ENCODE peak calls at places on chromosome 7, in nine cellular contexts. D is epithelial cell of esophagus, K is right lobe of liver, Z is GM19239, X is neural crest cell, S is COR-L47, M is brain microvascular endothelial cell, J is RPMI7951, V is SK-N-SH. B is an unnamed sample.
A peak's percentile ranks its signal among the peaks of the same experiment; 100 is the strongest.

GRCh38 chr7:22726849-22727792 is at the start of gene IL6:
- DNase-seq in M (peak; percentile 94), K (peak; percentile 71), S (peak; percentile 84), V (peak; percentile 65), D (peak; percentile 81), X (peak; percentile 14), Z (no peak), J (peak; percentile 96), B (peak; percentile 23)

GRCh38 chr7:142754681-142755575 is 5.7 kb downstream of the PRSS1 start:
- DNase-seq in X (no peak), J (peak; percentile 79), Z (no peak), D (no peak), S (no peak), V (no peak), M (no peak), K (no peak), B (no peak)

GRCh38 chr7:122846591-122846990 is 39.7 kb downstream of the CADPS2 start:
- DNase-seq in Z (no peak), S (no peak), X (no peak), J (no peak), K (no peak), D (no peak), V (no peak), M (no peak), B (no peak)

GRCh38 chr7:74236284-74236683 is 17.9 kb downstream of the RFC2 start:
- DNase-seq in V (no peak), S (no peak), K (no peak), D (no peak), J (no peak), X (no peak), M (no peak), Z (no peak), B (no peak)

GRCh38 chr7:388461-388960 is 98.5 kb downstream of the FOXL3 start:
- DNase-seq in Z (no peak), D (no peak), X (no peak), M (no peak), J (no peak), K (peak; percentile 11), V (no peak), S (no peak), B (no peak)

GRCh38 chr7:8389898-8390642 is 43.3 kb upstream of the NXPH1 start:
- DNase-seq in D (peak; percentile 7), S (no peak), M (no peak), Z (no peak), V (no peak), K (no peak), X (peak; percentile 46), J (peak; percentile 1), B (no peak)

GRCh38 chr7:132516042-132516840 is 60.0 kb downstream of the PLXNA4 start:
- DNase-seq in X (no peak), J (peak; percentile 75), M (peak; percentile 5), V (no peak), S (no peak), K (no peak), Z (no peak), D (no peak), B (no peak)

GRCh38 chr7:36925207-36925606 is 200.9 kb upstream of the AOAH start:
- DNase-seq in D (no peak), M (no peak), S (no peak), X (no peak), V (peak; percentile 44), Z (no peak), K (no peak), J (no peak), B (no peak)

GRCh38 chr7:30225863-30226361 is 58.5 kb upstream of the ZNRF2 start:
- DNase-seq in D (peak; percentile 97), J (peak; percentile 89), Z (no peak), S (peak; percentile 24), K (peak; percentile 49), M (peak; percentile 12), X (no peak), V (peak; percentile 32), B (peak; percentile 10)

GRCh38 chr7:87170828-87171227 is 18.6 kb downstream of the DMTF1 start:
- DNase-seq in J (no peak), M (no peak), X (no peak), D (no peak), K (no peak), Z (no peak), V (no peak), S (no peak), B (no peak)

GRCh38 chr7:72405389-72405788 is 6.7 kb downstream of the CALN1 start:
- DNase-seq in M (no peak), J (peak; percentile 4), X (no peak), K (peak; percentile 24), D (peak; percentile 9), Z (no peak), S (no peak), V (no peak), B (peak; percentile 4)

GRCh38 chr7:123674399-123675091 is 18.9 kb downstream of the LMOD2 start:
- DNase-seq in X (no peak), Z (no peak), K (no peak), S (no peak), J (no peak), V (no peak), D (peak; percentile 90), M (no peak), B (no peak)

GRCh38 chr7:139635521-139636240 is 112.2 kb downstream of the CLEC2L start:
- DNase-seq in D (no peak), M (no peak), S (no peak), V (no peak), Z (no peak), X (no peak), J (no peak), K (no peak), B (peak; percentile 71)

GRCh38 chr7:128832880-128833147 is 2.6 kb downstream of the FLNC start:
- DNase-seq in Z (no peak), J (no peak), K (no peak), X (no peak), S (no peak), D (no peak), V (no peak), M (no peak), B (no peak)

GRCh38 chr7:85554294-85554877 is 367.5 kb upstream of the SEMA3D start:
- DNase-seq in K (no peak), X (peak; percentile 2), D (peak; percentile 70), J (peak; percentile 48), S (peak; percentile 49), Z (no peak), V (peak; percentile 19), M (peak; percentile 73), B (no peak)

GRCh38 chr7:114864278-114864677 is 57.6 kb upstream of the MDFIC start:
- DNase-seq in Z (no peak), D (peak; percentile 37), M (no peak), S (no peak), J (peak; percentile 25), K (no peak), V (no peak), X (no peak), B (no peak)

GRCh38 chr7:78912781-78913180 is 540.7 kb downstream of the MAGI2 start:
- DNase-seq in X (no peak), V (no peak), D (peak; percentile 1), J (no peak), M (peak; percentile 18), K (no peak), S (no peak), Z (no peak), B (no peak)

GRCh38 chr7:74355091-74355490 is 65.9 kb downstream of the CLIP2 start:
- DNase-seq in K (peak; percentile 37), J (peak; percentile 93), Z (no peak), V (no peak), S (no peak), X (no peak), M (peak; percentile 94), D (peak; percentile 86), B (no peak)

GRCh38 chr7:94621120-94621519 is 34.8 kb downstream of the SGCE start:
- DNase-seq in J (no peak), S (no peak), V (no peak), Z (no peak), X (no peak), M (no peak), D (no peak), K (no peak), B (no peak)

GRCh38 chr7:27767374-27767773 is 27.4 kb downstream of the TAX1BP1 start:
- DNase-seq in J (no peak), S (no peak), M (peak; percentile 29), V (no peak), D (no peak), K (no peak), X (no peak), Z (no peak), B (no peak)

GRCh38 chr7:121313793-121314676 is 14.8 kb upstream of the WNT16 start:
- DNase-seq in J (peak; percentile 86), S (peak; percentile 43), V (no peak), M (no peak), X (no peak), D (no peak), K (no peak), Z (no peak), B (no peak)

GRCh38 chr7:156612930-156613329 is 27.6 kb upstream of the RNF32 start:
- DNase-seq in D (no peak), Z (no peak), V (no peak), M (no peak), X (no peak), S (no peak), J (no peak), K (no peak), B (peak; percentile 80)

GRCh38 chr7:157139142-157140117 is 704 bp downstream of the UBE3C start:
- DNase-seq in J (peak; percentile 61), K (peak; percentile 62), X (no peak), Z (peak; percentile 52), S (no peak), D (peak; percentile 70), V (no peak), M (peak; percentile 6), B (peak; percentile 68)

GRCh38 chr7:81584667-81585066 is 185.2 kb downstream of the HGF start:
- DNase-seq in V (no peak), J (no peak), M (no peak), X (no peak), K (no peak), S (no peak), Z (no peak), D (no peak), B (no peak)

GRCh38 chr7:2864999-2865670 is 21.0 kb upstream of the GNA12 start:
- DNase-seq in V (peak; percentile 92), D (peak; percentile 68), J (peak; percentile 73), Z (peak; percentile 65), S (peak; percentile 48), M (peak; percentile 60), K (no peak), X (peak; percentile 78), B (peak; percentile 67)

GRCh38 chr7:116310131-116310530 is 99.8 kb downstream of the TES start:
- DNase-seq in K (no peak), S (no peak), Z (no peak), V (no peak), M (no peak), X (no peak), J (no peak), D (no peak), B (no peak)

GRCh38 chr7:50377356-50377755 is 72.8 kb downstream of the FIGNL1 start:
- DNase-seq in K (no peak), M (no peak), Z (no peak), V (no peak), X (no peak), D (no peak), J (no peak), S (no peak), B (no peak)

GRCh38 chr7:134547738-134548054 is 1.2 kb upstream of the AKR1B15 start:
- DNase-seq in X (no peak), S (no peak), M (peak; percentile 65), J (peak; percentile 81), K (peak; percentile 73), V (no peak), Z (peak; percentile 46), D (peak; percentile 82), B (no peak)

GRCh38 chr7:34091330-34091917 is 186.1 kb downstream of the BMPER start:
- DNase-seq in S (no peak), X (no peak), J (peak; percentile 80), Z (no peak), V (peak; percentile 33), K (no peak), M (peak; percentile 74), D (peak; percentile 79), B (no peak)

GRCh38 chr7:154212861-154213260 is 160.7 kb downstream of the DPP6 start:
- DNase-seq in M (no peak), Z (no peak), D (no peak), J (no peak), S (no peak), V (no peak), X (no peak), K (no peak), B (no peak)

GRCh38 chr7:105454921-105455320 is 66.2 kb upstream of the SRPK2 start:
- DNase-seq in Z (no peak), S (no peak), X (no peak), M (no peak), D (peak; percentile 70), V (no peak), J (no peak), K (no peak), B (no peak)